ENCODE peak calls at places on chromosomes 11 and 22, in four cellular contexts. One of them, this sample, is unnamed.

GRCh38 chr11:88414981-88415391 is 77.5 kb upstream of the CTSC start:
- DNase-seq in AG08396: no peak
- DNase-seq in endothelial cell: no peak
- DNase-seq in WTC11: no peak
- DNase-seq in this sample: peak

GRCh38 chr11:12123799-12124198 is 13.4 kb downstream of the MICAL2 start:
- DNase-seq in endothelial cell: no peak
- DNase-seq in AG08396: no peak
- DNase-seq in WTC11: no peak
- DNase-seq in this sample: peak

GRCh38 chr11:32039149-32039548 is 51.7 kb upstream of the RCN1 start:
- DNase-seq in endothelial cell: no peak
- DNase-seq in WTC11: no peak
- DNase-seq in AG08396: no peak
- DNase-seq in this sample: no peak

GRCh38 chr22:19951351-19951750 is 9.7 kb upstream of the TXNRD2 start:
- DNase-seq in endothelial cell: no peak
- DNase-seq in WTC11: no peak
- DNase-seq in AG08396: peak
- DNase-seq in this sample: no peak

GRCh38 chr11:10261821-10262220 is 32.2 kb downstream of the SBF2 start:
- DNase-seq in AG08396: no peak
- DNase-seq in endothelial cell: no peak
- DNase-seq in WTC11: no peak
- DNase-seq in this sample: no peak

GRCh38 chr11:114366331-114367243 is 33.7 kb downstream of the C11orf71 start:
- DNase-seq in WTC11: no peak
- DNase-seq in endothelial cell: no peak
- DNase-seq in AG08396: peak
- DNase-seq in this sample: peak

GRCh38 chr11:77118086-77118485 is 10.0 kb upstream of the MYO7A start:
- DNase-seq in endothelial cell: no peak
- DNase-seq in AG08396: no peak
- DNase-seq in WTC11: no peak
- DNase-seq in this sample: no peak

GRCh38 chr11:70328556-70328955 is 58.1 kb downstream of the PPFIA1 start:
- DNase-seq in AG08396: no peak
- DNase-seq in WTC11: no peak
- DNase-seq in endothelial cell: no peak
- DNase-seq in this sample: no peak

GRCh38 chr11:131179867-131180266 is 190.5 kb upstream of the NTM start:
- DNase-seq in AG08396: no peak
- DNase-seq in WTC11: no peak
- DNase-seq in endothelial cell: no peak
- DNase-seq in this sample: no peak

GRCh38 chr11:64591257-64592233 is 525 bp downstream of the SLC22A12 start:
- DNase-seq in endothelial cell: no peak
- DNase-seq in WTC11: no peak
- DNase-seq in AG08396: no peak
- DNase-seq in this sample: no peak

GRCh38 chr11:117180661-117181585 is 2.4 kb downstream of the SIDT2 start:
- DNase-seq in WTC11: peak
- DNase-seq in AG08396: peak
- DNase-seq in endothelial cell: peak
- DNase-seq in this sample: no peak

GRCh38 chr11:43947003-43947500 is 4.6 kb downstream of the C11orf96 start:
- DNase-seq in endothelial cell: no peak
- DNase-seq in AG08396: peak
- DNase-seq in WTC11: peak
- DNase-seq in this sample: peak

GRCh38 chr11:117657801-117658200 is 139.2 kb downstream of the DSCAML1 start:
- DNase-seq in AG08396: no peak
- DNase-seq in WTC11: no peak
- DNase-seq in endothelial cell: no peak
- DNase-seq in this sample: no peak

GRCh38 chr11:76707293-76707825 is 36.8 kb upstream of the LRRC32 start:
- DNase-seq in endothelial cell: no peak
- DNase-seq in AG08396: no peak
- DNase-seq in WTC11: no peak
- DNase-seq in this sample: no peak

GRCh38 chr11:128707671-128708070 is 13.8 kb downstream of the FLI1 start:
- DNase-seq in WTC11: no peak
- DNase-seq in AG08396: no peak
- DNase-seq in endothelial cell: no peak
- DNase-seq in this sample: no peak

GRCh38 chr22:23437779-23438178 is 142.3 kb downstream of the IGLL1 start:
- DNase-seq in WTC11: no peak
- DNase-seq in endothelial cell: no peak
- DNase-seq in AG08396: no peak
- DNase-seq in this sample: no peak

GRCh38 chr11:68341557-68342458 is 29.4 kb downstream of the LRP5 start:
- DNase-seq in AG08396: no peak
- DNase-seq in WTC11: no peak
- DNase-seq in endothelial cell: no peak
- DNase-seq in this sample: no peak

GRCh38 chr11:33505140-33505539 is 195.5 kb downstream of the C11orf91 start:
- DNase-seq in AG08396: no peak
- DNase-seq in endothelial cell: no peak
- DNase-seq in WTC11: no peak
- DNase-seq in this sample: no peak

GRCh38 chr11:118545533-118545932 is 14.5 kb downstream of the TMEM25 start:
- DNase-seq in endothelial cell: no peak
- DNase-seq in WTC11: no peak
- DNase-seq in AG08396: no peak
- DNase-seq in this sample: no peak

GRCh38 chr11:60777572-60777971 is 7.6 kb upstream of the MS4A10 start:
- DNase-seq in endothelial cell: no peak
- DNase-seq in AG08396: peak
- DNase-seq in WTC11: no peak
- DNase-seq in this sample: peak

GRCh38 chr11:86672007-86672621 is at the start of gene ME3:
- DNase-seq in WTC11: peak
- DNase-seq in AG08396: peak
- DNase-seq in endothelial cell: peak
- DNase-seq in this sample: no peak

GRCh38 chr11:102603576-102603975 is 21.6 kb downstream of the MMP20 start:
- DNase-seq in WTC11: no peak
- DNase-seq in AG08396: no peak
- DNase-seq in endothelial cell: no peak
- DNase-seq in this sample: no peak

GRCh38 chr22:42301072-42301741 is 30.8 kb upstream of the TCF20 start:
- DNase-seq in endothelial cell: no peak
- DNase-seq in AG08396: no peak
- DNase-seq in WTC11: no peak
- DNase-seq in this sample: no peak

GRCh38 chr22:27405672-27406388 is 395.7 kb downstream of the MN1 start:
- DNase-seq in AG08396: peak
- DNase-seq in WTC11: peak
- DNase-seq in endothelial cell: peak
- DNase-seq in this sample: peak

GRCh38 chr11:72899238-72899637 is 85.0 kb downstream of the ATG16L2 start:
- DNase-seq in WTC11: no peak
- DNase-seq in AG08396: no peak
- DNase-seq in endothelial cell: no peak
- DNase-seq in this sample: no peak

GRCh38 chr11:72226701-72227100 is 2.1 kb downstream of the INPPL1 start:
- DNase-seq in endothelial cell: no peak
- DNase-seq in WTC11: no peak
- DNase-seq in AG08396: no peak
- DNase-seq in this sample: peak

GRCh38 chr11:48078661-48079060 is 98.3 kb downstream of the PTPRJ start:
- DNase-seq in WTC11: no peak
- DNase-seq in endothelial cell: no peak
- DNase-seq in AG08396: no peak
- DNase-seq in this sample: no peak

GRCh38 chr11:316891-317291 is 3.1 kb downstream of the IFITM1 start:
- DNase-seq in endothelial cell: no peak
- DNase-seq in AG08396: no peak
- DNase-seq in WTC11: no peak
- DNase-seq in this sample: no peak

GRCh38 chr11:75286826-75287465 is 46.4 kb downstream of the TPBGL start:
- DNase-seq in endothelial cell: no peak
- DNase-seq in AG08396: no peak
- DNase-seq in WTC11: no peak
- DNase-seq in this sample: no peak

GRCh38 chr22:44406581-44407403 is 91.2 kb downstream of the RTL6 start:
- DNase-seq in AG08396: no peak
- DNase-seq in WTC11: no peak
- DNase-seq in endothelial cell: no peak
- DNase-seq in this sample: no peak

GRCh38 chr11:67117667-67118058 is 1.4 kb upstream of the KDM2A start:
- DNase-seq in endothelial cell: peak
- DNase-seq in WTC11: peak
- DNase-seq in AG08396: peak
- DNase-seq in this sample: no peak

GRCh38 chr11:2663915-2664314 is 35.9 kb downstream of the KCNQ1OT1 start:
- DNase-seq in WTC11: no peak
- DNase-seq in AG08396: no peak
- DNase-seq in endothelial cell: no peak
- DNase-seq in this sample: no peak